ENCODE peak calls at places on chromosomes 5 and 9, in eight cellular contexts. G, T, W, L, F, S, X and J are unnamed samples.

GRCh38 chr9:114098660-114099522 is at the start of gene KIF12:
- DNase-seq in W (no peak), L (no peak), S (no peak), F (no peak), X (no peak), G (no peak), T (no peak), J (no peak)

GRCh38 chr9:3962467-3962866 is 337.4 kb downstream of the GLIS3 start:
- DNase-seq in F (peak), G (no peak), W (peak), X (no peak), T (peak), L (peak), S (peak), J (no peak)

GRCh38 chr5:151596839-151597539 is 5.9 kb upstream of the FAT2 start:
- DNase-seq in F (no peak), T (peak), X (no peak), S (no peak), G (no peak), W (no peak), L (no peak), J (no peak)

GRCh38 chr5:179310439-179311090 is 34.7 kb downstream of the ADAMTS2 start:
- DNase-seq in T (no peak), G (no peak), X (no peak), S (no peak), W (no peak), F (no peak), L (no peak), J (no peak)

GRCh38 chr5:163190762-163191161 is 246.6 kb upstream of the CCNG1 start:
- DNase-seq in L (no peak), T (no peak), X (no peak), S (no peak), W (no peak), G (no peak), F (no peak), J (no peak)

GRCh38 chr9:135906291-135907005 is 898 bp downstream of the CAMSAP1 start:
- DNase-seq in F (peak), X (peak), S (peak), G (no peak), W (peak), T (peak), L (peak), J (no peak)

GRCh38 chr5:153959134-153959957 is 79.4 kb downstream of the FAM114A2 start:
- DNase-seq in F (peak), G (no peak), S (peak), X (no peak), T (peak), L (peak), W (peak), J (no peak)

GRCh38 chr5:146721073-146721830 is 157.3 kb downstream of the PPP2R2B start:
- DNase-seq in G (no peak), X (no peak), S (no peak), T (no peak), F (no peak), W (no peak), L (no peak), J (no peak)

GRCh38 chr5:120368923-120369715 is 95.0 kb upstream of the PRR16 start:
- DNase-seq in L (no peak), X (no peak), W (no peak), F (no peak), T (no peak), S (no peak), G (no peak), J (no peak)

GRCh38 chr5:87899109-87900100 is 369.2 kb downstream of the TMEM161B start:
- DNase-seq in S (peak), W (no peak), F (peak), T (no peak), L (peak), G (no peak), X (no peak), J (no peak)

GRCh38 chr5:116795189-116795588 is 220.6 kb upstream of the SEMA6A start:
- DNase-seq in X (no peak), T (no peak), G (no peak), S (no peak), F (no peak), L (no peak), W (no peak), J (no peak)

GRCh38 chr5:136084698-136085097 is 47.9 kb upstream of the SMAD5 start:
- DNase-seq in G (no peak), T (no peak), L (no peak), W (peak), F (no peak), X (no peak), S (no peak), J (no peak)

GRCh38 chr5:2382776-2383677 is 368.4 kb downstream of the IRX2 start:
- DNase-seq in G (no peak), L (no peak), W (no peak), F (no peak), X (no peak), S (no peak), T (no peak), J (no peak)
- H3K4me3 ChIP-seq in G (no peak), L (no peak), W (no peak), F (no peak), X (no peak), S (no peak), T (no peak), J (no peak)

GRCh38 chr5:17436345-17436744 is 61.7 kb upstream of the TAF11L2 start:
- DNase-seq in G (no peak), L (no peak), W (no peak), S (peak), F (no peak), X (peak), T (no peak), J (no peak)
- H3K4me3 ChIP-seq in G (no peak), L (no peak), W (no peak), S (no peak), F (no peak), X (no peak), T (no peak), J (no peak)

DNA sequence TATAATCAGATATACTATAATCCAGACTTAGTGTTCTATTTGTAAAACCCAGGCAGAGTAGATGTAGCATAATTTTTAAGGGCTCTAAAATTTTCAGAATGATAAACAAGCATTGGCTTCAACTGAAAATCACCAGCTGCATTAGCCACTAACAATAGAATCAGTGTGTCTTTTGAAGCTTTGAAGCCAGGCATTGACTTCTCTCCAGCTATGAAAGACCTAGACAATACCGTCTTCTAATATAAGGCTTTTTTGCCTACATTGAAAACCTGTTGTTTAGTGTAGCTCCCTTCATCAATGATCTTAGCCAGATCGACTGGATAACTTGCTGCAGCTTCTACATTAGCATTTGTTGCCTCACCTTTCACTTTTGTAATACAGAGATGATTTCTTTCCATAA is 1877.3 kb upstream of the ACO1 start:
- DNase-seq in S (no peak), F (no peak), G (no peak), X (no peak), L (no peak), T (no peak), W (no peak), J (no peak)
- H3K4me3 ChIP-seq in S (no peak), F (no peak), G (no peak), X (no peak), L (no peak), T (no peak), W (no peak), J (no peak)

DNA sequence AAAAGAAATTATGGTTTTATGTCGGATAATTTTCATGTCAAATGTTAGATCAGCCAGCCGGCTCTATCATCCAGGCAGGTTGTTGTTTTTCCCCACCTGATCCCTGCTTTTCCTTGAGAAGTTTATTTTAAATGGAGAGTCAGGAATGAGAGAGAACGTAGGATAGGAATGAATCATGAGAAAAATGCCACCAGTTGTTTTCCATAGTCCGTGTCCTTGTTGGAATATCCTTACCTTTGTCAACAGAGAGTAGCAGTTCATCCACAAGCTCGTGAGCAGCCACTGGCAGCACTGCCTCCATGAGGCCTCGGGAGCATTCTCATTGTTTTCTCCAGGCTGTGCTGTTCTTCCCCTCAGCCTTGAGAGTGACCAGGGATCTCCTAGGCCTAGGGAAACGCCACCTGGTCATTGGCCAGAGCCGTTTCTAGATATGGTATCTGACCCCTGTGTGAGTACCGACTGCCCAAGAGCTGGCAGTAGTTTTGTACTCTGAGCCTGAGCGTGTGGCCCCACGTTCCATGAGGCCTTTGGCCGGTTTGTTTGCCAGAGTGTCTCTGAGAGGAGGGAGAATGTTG is 293.3 kb downstream of the FANCC start:
- DNase-seq in X (peak), G (no peak), F (peak), W (peak), L (no peak), S (no peak), T (no peak), J (no peak)
- H3K4me3 ChIP-seq in X (no peak), G (no peak), F (no peak), W (peak), L (no peak), S (no peak), T (no peak), J (no peak)

GRCh38 chr5:173501922-173502321 is 114.5 kb downstream of the BOD1 start:
- DNase-seq in T (no peak), L (no peak), S (no peak), X (no peak), G (no peak), F (no peak), W (no peak), J (no peak)
- H3K4me3 ChIP-seq in T (no peak), L (no peak), S (no peak), X (no peak), G (no peak), F (no peak), W (no peak), J (no peak)

GRCh38 chr9:110157812-110158629 is 49.9 kb downstream of the C9orf152 start:
- DNase-seq in L (no peak), S (no peak), X (no peak), G (no peak), W (no peak), T (no peak), F (no peak), J (no peak)

GRCh38 chr9:110156416-110156815 is 51.5 kb downstream of the C9orf152 start:
- DNase-seq in S (no peak), G (no peak), T (no peak), L (no peak), X (no peak), F (no peak), W (no peak), J (no peak)

GRCh38 chr9:110153431-110153830 is 54.5 kb downstream of the C9orf152 start:
- DNase-seq in F (peak), T (peak), L (peak), X (no peak), G (no peak), S (no peak), W (no peak), J (no peak)

GRCh38 chr9:110156902-110157301 is 51.1 kb downstream of the C9orf152 start:
- DNase-seq in G (no peak), S (peak), T (peak), F (peak), X (no peak), L (peak), W (peak), J (peak)

GRCh38 chr9:110155744-110156143 is 52.2 kb downstream of the C9orf152 start:
- DNase-seq in W (no peak), L (no peak), X (no peak), G (no peak), T (no peak), S (no peak), F (no peak), J (peak)
- H3K4me3 ChIP-seq in W (no peak), L (no peak), X (no peak), G (no peak), T (no peak), S (no peak), F (no peak), J (peak)

GRCh38 chr5:142901476-142902187 is 131.5 kb downstream of the ARHGAP26 start:
- DNase-seq in W (no peak), S (no peak), L (no peak), F (no peak), T (no peak), G (no peak), X (no peak), J (no peak)
- H3K4me3 ChIP-seq in W (no peak), S (no peak), L (no peak), F (no peak), T (no peak), G (no peak), X (no peak), J (no peak)

DNA sequence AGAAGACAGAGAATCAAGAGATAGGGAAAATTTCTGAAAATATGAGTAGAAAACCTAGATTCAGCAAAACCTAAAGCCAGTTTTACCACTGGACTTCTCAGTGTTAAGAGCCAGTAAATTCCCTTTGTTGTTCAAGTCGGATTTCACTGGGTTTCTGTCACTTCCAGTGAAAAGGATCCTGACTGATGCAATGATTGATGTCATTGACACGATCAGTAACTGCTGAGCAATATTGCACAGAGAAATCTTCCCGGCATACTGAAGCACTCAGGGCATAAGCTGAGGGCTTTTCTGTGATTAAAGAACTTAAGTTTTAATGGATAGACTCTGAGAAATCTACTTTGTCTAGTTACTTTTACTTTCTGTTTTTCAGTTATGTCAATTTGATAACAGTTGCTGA is 62.0 kb downstream of the DENND1A start:
- DNase-seq in G (no peak), F (peak), L (no peak), S (peak), T (peak), W (peak), X (no peak), J (no peak)
- H3K4me3 ChIP-seq in G (no peak), F (no peak), L (no peak), S (no peak), T (no peak), W (no peak), X (no peak), J (no peak)

DNA sequence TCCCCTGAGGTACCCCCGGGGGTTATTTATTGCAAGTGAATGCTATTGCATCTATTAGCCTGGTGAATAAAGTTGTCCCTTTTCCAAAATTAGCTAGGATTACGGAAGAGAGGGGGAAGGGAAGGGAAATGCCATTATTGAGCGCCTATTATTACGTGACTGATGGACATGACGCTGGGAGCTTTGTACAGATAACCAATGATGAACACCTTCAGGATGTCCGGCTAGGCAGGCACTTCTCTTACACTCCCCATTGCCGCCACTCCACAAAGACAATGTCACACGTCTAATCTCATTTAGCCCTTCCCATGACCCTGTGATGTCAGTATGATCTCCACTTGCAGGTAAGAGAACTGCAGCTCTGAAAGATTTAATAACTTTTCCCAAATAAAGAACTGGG is 9.4 kb downstream of the GABRP start:
- DNase-seq in T (no peak), F (no peak), W (no peak), X (no peak), G (no peak), L (no peak), S (no peak), J (no peak)
- H3K4me3 ChIP-seq in T (no peak), F (no peak), W (no peak), X (no peak), G (no peak), L (no peak), S (no peak), J (no peak)